ENCODE peak calls at places on chromosomes 1 and 21, in nine cellular contexts. One of them, this sample, is unnamed.

GRCh38 chr1:59026472-59026948 is 242.7 kb upstream of the JUN start:
- DNase-seq in prostate gland: no peak
- DNase-seq in AG04450: no peak
- DNase-seq in upper lobe of right lung: no peak
- DNase-seq in fibroblast of lung: peak
- DNase-seq in tibial nerve: no peak
- DNase-seq in GM20000: no peak
- DNase-seq in HFF-Myc: peak
- DNase-seq in GM23338: no peak
- DNase-seq in this sample: no peak

GRCh38 chr21:32834825-32835224 is 63.3 kb upstream of the PAXBP1 start:
- DNase-seq in prostate gland: no peak
- DNase-seq in AG04450: no peak
- DNase-seq in upper lobe of right lung: no peak
- DNase-seq in fibroblast of lung: no peak
- DNase-seq in tibial nerve: no peak
- DNase-seq in GM20000: no peak
- DNase-seq in HFF-Myc: no peak
- DNase-seq in GM23338: peak
- DNase-seq in this sample: no peak

GRCh38 chr1:202343652-202344349 is 2.1 kb upstream of the UBE2T start:
- DNase-seq in prostate gland: no peak
- DNase-seq in AG04450: no peak
- DNase-seq in upper lobe of right lung: no peak
- DNase-seq in fibroblast of lung: peak
- DNase-seq in tibial nerve: no peak
- DNase-seq in GM20000: no peak
- DNase-seq in HFF-Myc: no peak
- DNase-seq in GM23338: peak
- DNase-seq in this sample: no peak

GRCh38 chr1:87916965-87917364 is 588.3 kb downstream of the LMO4 start:
- DNase-seq in prostate gland: no peak
- DNase-seq in AG04450: no peak
- DNase-seq in upper lobe of right lung: no peak
- DNase-seq in fibroblast of lung: no peak
- DNase-seq in tibial nerve: no peak
- DNase-seq in GM20000: no peak
- DNase-seq in HFF-Myc: no peak
- DNase-seq in GM23338: no peak
- DNase-seq in this sample: no peak

GRCh38 chr21:33069994-33070811 is at the start of gene OLIG1:
- DNase-seq in prostate gland: peak
- DNase-seq in AG04450: no peak
- DNase-seq in upper lobe of right lung: peak
- DNase-seq in fibroblast of lung: no peak
- DNase-seq in tibial nerve: no peak
- DNase-seq in GM20000: peak
- DNase-seq in HFF-Myc: no peak
- DNase-seq in GM23338: peak
- DNase-seq in this sample: peak

GRCh38 chr1:107058245-107059032 is 2.0 kb downstream of the PRMT6 start:
- DNase-seq in prostate gland: no peak
- DNase-seq in AG04450: no peak
- DNase-seq in upper lobe of right lung: no peak
- DNase-seq in fibroblast of lung: peak
- DNase-seq in tibial nerve: no peak
- DNase-seq in GM20000: peak
- DNase-seq in HFF-Myc: no peak
- DNase-seq in GM23338: no peak
- DNase-seq in this sample: no peak

GRCh38 chr1:216958569-216958968 is 235.3 kb upstream of the ESRRG start:
- DNase-seq in prostate gland: no peak
- DNase-seq in AG04450: no peak
- DNase-seq in upper lobe of right lung: no peak
- DNase-seq in fibroblast of lung: no peak
- DNase-seq in tibial nerve: no peak
- DNase-seq in GM20000: no peak
- DNase-seq in HFF-Myc: no peak
- DNase-seq in GM23338: no peak
- DNase-seq in this sample: no peak

GRCh38 chr21:16279658-16280581 is 550.1 kb downstream of the USP25 start:
- DNase-seq in prostate gland: peak
- DNase-seq in AG04450: peak
- DNase-seq in upper lobe of right lung: no peak
- DNase-seq in fibroblast of lung: peak
- DNase-seq in tibial nerve: peak
- DNase-seq in GM20000: no peak
- DNase-seq in HFF-Myc: no peak
- DNase-seq in GM23338: peak
- DNase-seq in this sample: no peak

GRCh38 chr1:191904991-191905390 is 253.3 kb upstream of the RGS18 start:
- DNase-seq in prostate gland: no peak
- DNase-seq in AG04450: no peak
- DNase-seq in upper lobe of right lung: no peak
- DNase-seq in fibroblast of lung: no peak
- DNase-seq in tibial nerve: no peak
- DNase-seq in GM20000: no peak
- DNase-seq in HFF-Myc: no peak
- DNase-seq in GM23338: no peak
- DNase-seq in this sample: no peak

GRCh38 chr1:175182347-175182746 is 10.2 kb downstream of the KIAA0040 start:
- DNase-seq in prostate gland: no peak
- DNase-seq in AG04450: no peak
- DNase-seq in upper lobe of right lung: no peak
- DNase-seq in fibroblast of lung: no peak
- DNase-seq in tibial nerve: no peak
- DNase-seq in GM20000: no peak
- DNase-seq in HFF-Myc: no peak
- DNase-seq in GM23338: no peak
- DNase-seq in this sample: no peak

GRCh38 chr1:57711326-57711725 is 287.5 kb upstream of the DAB1 start:
- DNase-seq in prostate gland: no peak
- DNase-seq in AG04450: no peak
- DNase-seq in upper lobe of right lung: no peak
- DNase-seq in fibroblast of lung: no peak
- DNase-seq in tibial nerve: no peak
- DNase-seq in GM20000: no peak
- DNase-seq in HFF-Myc: no peak
- DNase-seq in GM23338: peak
- DNase-seq in this sample: no peak

GRCh38 chr21:36658926-36659325 is 40.0 kb upstream of the SIM2 start:
- DNase-seq in prostate gland: no peak
- DNase-seq in AG04450: no peak
- DNase-seq in upper lobe of right lung: no peak
- DNase-seq in fibroblast of lung: no peak
- DNase-seq in tibial nerve: no peak
- DNase-seq in GM20000: no peak
- DNase-seq in HFF-Myc: no peak
- DNase-seq in GM23338: no peak
- DNase-seq in this sample: no peak

GRCh38 chr21:36664678-36665022 is 34.3 kb upstream of the SIM2 start:
- DNase-seq in prostate gland: no peak
- DNase-seq in AG04450: no peak
- DNase-seq in upper lobe of right lung: no peak
- DNase-seq in fibroblast of lung: no peak
- DNase-seq in tibial nerve: no peak
- DNase-seq in GM20000: no peak
- DNase-seq in HFF-Myc: no peak
- DNase-seq in GM23338: no peak
- DNase-seq in this sample: no peak

GRCh38 chr21:36657999-36658398 is 40.9 kb upstream of the SIM2 start:
- DNase-seq in prostate gland: no peak
- DNase-seq in AG04450: no peak
- DNase-seq in upper lobe of right lung: no peak
- DNase-seq in fibroblast of lung: no peak
- DNase-seq in tibial nerve: no peak
- DNase-seq in GM20000: no peak
- DNase-seq in HFF-Myc: no peak
- DNase-seq in GM23338: no peak
- DNase-seq in this sample: no peak

GRCh38 chr21:36663033-36663855 is 35.7 kb upstream of the SIM2 start:
- DNase-seq in prostate gland: no peak
- DNase-seq in AG04450: no peak
- DNase-seq in upper lobe of right lung: no peak
- DNase-seq in fibroblast of lung: peak
- DNase-seq in tibial nerve: no peak
- DNase-seq in GM20000: no peak
- DNase-seq in HFF-Myc: no peak
- DNase-seq in GM23338: no peak
- DNase-seq in this sample: no peak

GRCh38 chr21:36661511-36662309 is 37.2 kb upstream of the SIM2 start:
- DNase-seq in prostate gland: no peak
- DNase-seq in AG04450: no peak
- DNase-seq in upper lobe of right lung: no peak
- DNase-seq in fibroblast of lung: peak
- DNase-seq in tibial nerve: no peak
- DNase-seq in GM20000: no peak
- DNase-seq in HFF-Myc: no peak
- DNase-seq in GM23338: peak
- DNase-seq in this sample: no peak
- TF ChIP-seq CTCF in prostate gland: peak
- TF ChIP-seq CTCF in AG04450: peak
- TF ChIP-seq CTCF in upper lobe of right lung: peak
- TF ChIP-seq CTCF in fibroblast of lung: peak
- TF ChIP-seq CTCF in tibial nerve: no peak
- TF ChIP-seq CTCF in GM20000: no peak
- TF ChIP-seq CTCF in HFF-Myc: peak
- TF ChIP-seq CTCF in GM23338: peak
- TF ChIP-seq CTCF in this sample: peak

DNA sequence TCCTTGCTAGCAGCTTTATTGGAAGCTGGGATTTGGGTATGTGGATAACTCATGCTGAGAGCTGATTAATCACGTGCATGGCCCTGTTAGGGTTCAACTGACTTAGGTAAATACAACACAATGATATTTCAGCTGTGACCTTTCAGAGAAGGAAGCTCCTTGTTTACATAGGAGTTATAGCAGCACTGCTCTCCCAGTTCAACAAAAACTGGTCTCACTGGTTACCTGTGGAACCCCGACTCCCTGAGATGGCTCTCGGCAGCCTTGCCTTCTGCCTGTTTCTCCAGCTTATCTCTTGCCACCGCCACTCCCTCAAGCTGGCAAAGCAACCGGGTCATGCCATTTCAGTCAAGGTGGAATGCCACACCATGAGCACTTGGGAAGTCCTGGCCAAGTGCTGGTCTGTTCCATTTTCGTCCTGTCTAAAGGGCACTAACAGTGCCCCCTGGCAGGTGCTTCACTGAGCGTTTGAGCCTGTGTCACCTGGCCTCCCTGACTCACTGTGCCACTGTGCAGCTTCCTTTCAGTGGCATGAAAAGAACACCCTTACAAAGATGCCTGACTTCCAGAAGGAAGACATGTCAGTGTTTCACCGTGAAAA is 31.6 kb downstream of the DOP1B start:
- DNase-seq in prostate gland: peak
- DNase-seq in AG04450: no peak
- DNase-seq in upper lobe of right lung: peak
- DNase-seq in fibroblast of lung: no peak
- DNase-seq in tibial nerve: no peak
- DNase-seq in GM20000: no peak
- DNase-seq in HFF-Myc: no peak
- DNase-seq in GM23338: no peak
- DNase-seq in this sample: peak
- TF ChIP-seq CTCF in prostate gland: no peak
- TF ChIP-seq CTCF in AG04450: no peak
- TF ChIP-seq CTCF in upper lobe of right lung: no peak
- TF ChIP-seq CTCF in fibroblast of lung: no peak
- TF ChIP-seq CTCF in tibial nerve: no peak
- TF ChIP-seq CTCF in GM20000: no peak
- TF ChIP-seq CTCF in HFF-Myc: no peak
- TF ChIP-seq CTCF in GM23338: no peak
- TF ChIP-seq CTCF in this sample: no peak

GRCh38 chr1:226404904-226405222 is 3.0 kb downstream of the PARP1 start:
- DNase-seq in prostate gland: no peak
- DNase-seq in AG04450: no peak
- DNase-seq in upper lobe of right lung: no peak
- DNase-seq in fibroblast of lung: no peak
- DNase-seq in tibial nerve: no peak
- DNase-seq in GM20000: no peak
- DNase-seq in HFF-Myc: no peak
- DNase-seq in GM23338: peak
- DNase-seq in this sample: peak

GRCh38 chr1:226407199-226407496 is 745 bp downstream of the PARP1 start:
- DNase-seq in prostate gland: no peak
- DNase-seq in AG04450: no peak
- DNase-seq in upper lobe of right lung: no peak
- DNase-seq in fibroblast of lung: no peak
- DNase-seq in tibial nerve: no peak
- DNase-seq in GM20000: no peak
- DNase-seq in HFF-Myc: no peak
- DNase-seq in GM23338: no peak
- DNase-seq in this sample: no peak

GRCh38 chr1:226407497-226408284 is at the start of gene PARP1:
- DNase-seq in prostate gland: peak
- DNase-seq in AG04450: no peak
- DNase-seq in upper lobe of right lung: peak
- DNase-seq in fibroblast of lung: peak
- DNase-seq in tibial nerve: peak
- DNase-seq in GM20000: peak
- DNase-seq in HFF-Myc: peak
- DNase-seq in GM23338: peak
- DNase-seq in this sample: peak

GRCh38 chr1:226405411-226405988 is 2.4 kb downstream of the PARP1 start:
- DNase-seq in prostate gland: no peak
- DNase-seq in AG04450: no peak
- DNase-seq in upper lobe of right lung: no peak
- DNase-seq in fibroblast of lung: no peak
- DNase-seq in tibial nerve: no peak
- DNase-seq in GM20000: peak
- DNase-seq in HFF-Myc: no peak
- DNase-seq in GM23338: peak
- DNase-seq in this sample: peak

DNA sequence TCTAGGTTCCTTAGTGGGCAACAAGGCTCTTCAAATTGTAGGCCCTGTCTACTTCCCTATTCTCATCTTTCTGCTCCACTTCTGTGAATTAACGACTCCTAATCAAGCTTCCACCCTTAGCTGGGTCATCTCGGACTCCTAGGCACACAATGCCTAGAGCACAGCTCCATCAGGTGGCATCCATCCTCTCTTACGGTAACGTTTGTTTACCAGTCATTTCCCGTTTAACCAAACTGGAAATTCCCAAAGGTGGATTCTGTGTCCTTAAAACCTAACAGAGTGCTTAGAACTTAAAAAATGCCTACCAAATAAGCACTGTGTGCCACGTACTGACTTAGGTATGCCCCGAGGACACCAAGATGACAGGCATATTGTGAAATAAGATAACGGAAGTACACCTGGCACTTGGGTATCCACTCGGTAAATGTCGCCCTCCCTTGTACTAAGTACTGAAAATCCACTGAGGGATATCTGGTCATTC is 1.5 kb downstream of the PARP1 start:
- DNase-seq in prostate gland: peak
- DNase-seq in AG04450: no peak
- DNase-seq in upper lobe of right lung: no peak
- DNase-seq in fibroblast of lung: peak
- DNase-seq in tibial nerve: no peak
- DNase-seq in GM20000: no peak
- DNase-seq in HFF-Myc: no peak
- DNase-seq in GM23338: no peak
- DNase-seq in this sample: no peak
- TF ChIP-seq CTCF in prostate gland: no peak
- TF ChIP-seq CTCF in AG04450: no peak
- TF ChIP-seq CTCF in upper lobe of right lung: no peak
- TF ChIP-seq CTCF in fibroblast of lung: no peak
- TF ChIP-seq CTCF in tibial nerve: no peak
- TF ChIP-seq CTCF in GM20000: no peak
- TF ChIP-seq CTCF in HFF-Myc: no peak
- TF ChIP-seq CTCF in GM23338: no peak
- TF ChIP-seq CTCF in this sample: no peak

GRCh38 chr1:78370356-78370755 is 120.4 kb upstream of the PTGFR start:
- DNase-seq in prostate gland: no peak
- DNase-seq in AG04450: peak
- DNase-seq in upper lobe of right lung: no peak
- DNase-seq in fibroblast of lung: peak
- DNase-seq in tibial nerve: no peak
- DNase-seq in GM20000: no peak
- DNase-seq in HFF-Myc: peak
- DNase-seq in GM23338: no peak
- DNase-seq in this sample: no peak
- TF ChIP-seq CTCF in prostate gland: no peak
- TF ChIP-seq CTCF in AG04450: no peak
- TF ChIP-seq CTCF in upper lobe of right lung: no peak
- TF ChIP-seq CTCF in fibroblast of lung: no peak
- TF ChIP-seq CTCF in tibial nerve: no peak
- TF ChIP-seq CTCF in GM20000: no peak
- TF ChIP-seq CTCF in HFF-Myc: no peak
- TF ChIP-seq CTCF in GM23338: no peak
- TF ChIP-seq CTCF in this sample: no peak

This sample was measured in spleen.